ENCODE peak calls at places on chromosomes 16 and 17, in ten cellular contexts. N, S, B, V, J, H, Q, L, C and A are unnamed samples.

GRCh38 chr17:28747801-28748750 is 4.3 kb downstream of the TRAF4 start:
- DNase-seq in J (peak), C (no peak), H (no peak), L (no peak), B (no peak), S (no peak), N (no peak), Q (no peak), V (peak), A (no peak)

GRCh38 chr16:75921281-75921680 is 195.0 kb upstream of the CPHXL start:
- DNase-seq in N (no peak), C (no peak), Q (no peak), J (no peak), V (no peak), S (no peak), H (no peak), B (no peak), L (no peak), A (no peak)

GRCh38 chr17:80877095-80877828 is 114.4 kb upstream of the CHMP6 start:
- DNase-seq in N (no peak), H (no peak), Q (no peak), C (peak), L (peak), V (no peak), S (no peak), J (no peak), B (no peak), A (no peak)

GRCh38 chr16:3292604-3293003 is 9.3 kb downstream of the ZNF263 start:
- DNase-seq in J (no peak), H (no peak), S (peak), B (no peak), N (no peak), Q (no peak), L (no peak), C (no peak), V (no peak), A (no peak)

GRCh38 chr16:88706288-88706964 is at the start of the genes CTU2 and RNF166:
- DNase-seq in L (peak), J (peak), N (peak), Q (peak), C (peak), S (peak), B (peak), H (peak), V (peak), A (peak)

GRCh38 chr17:64028874-64029464 is 8.5 kb upstream of the ICAM2 start:
- DNase-seq in V (peak), J (peak), N (peak), B (peak), H (no peak), Q (peak), S (peak), C (peak), L (peak), A (peak)

GRCh38 chr17:82105882-82106696 is 8.1 kb upstream of the FASN start:
- DNase-seq in V (peak), H (no peak), B (peak), J (peak), L (peak), Q (no peak), C (peak), S (peak), N (peak), A (peak)

GRCh38 chr17:31394544-31394943 is 3.1 kb downstream of the RAB11FIP4 start:
- DNase-seq in J (peak), H (peak), C (peak), V (peak), L (peak), Q (peak), B (peak), S (peak), N (peak), A (peak)

GRCh38 chr16:19363741-19364140 is 53.9 kb upstream of the TMC5 start:
- DNase-seq in C (no peak), S (no peak), B (no peak), V (no peak), L (no peak), Q (no peak), H (no peak), J (no peak), N (no peak), A (no peak)

GRCh38 chr17:2683912-2684311 is 27.7 kb downstream of the CLUH start:
- DNase-seq in J (no peak), C (no peak), L (no peak), Q (no peak), N (no peak), V (peak), H (no peak), B (no peak), S (peak), A (no peak)

GRCh38 chr16:73031155-73031866 is 16.6 kb downstream of the ZFHX3 start:
- DNase-seq in V (peak), C (no peak), H (no peak), L (no peak), S (no peak), J (no peak), Q (no peak), N (no peak), B (no peak), A (no peak)
- TF ChIP-seq CTCF in V (peak), C (no peak), H (peak), L (no peak), S (peak), J (no peak), Q (peak), N (peak), B (no peak), A (no peak)

GRCh38 chr16:12898556-12898955 is 2.8 kb upstream of the SHISA9 start:
- DNase-seq in H (no peak), J (no peak), S (no peak), V (no peak), L (no peak), Q (no peak), B (peak), N (no peak), C (no peak), A (no peak)
- TF ChIP-seq CTCF in H (no peak), J (no peak), S (no peak), V (no peak), L (no peak), Q (no peak), B (peak), N (no peak), C (no peak), A (no peak)

GRCh38 chr17:20299013-20299412 is 168.3 kb downstream of the LGALS9B start:
- DNase-seq in Q (no peak), S (no peak), C (no peak), L (no peak), B (no peak), V (no peak), N (no peak), J (no peak), H (no peak), A (no peak)
- TF ChIP-seq CTCF in Q (no peak), S (no peak), C (no peak), L (no peak), B (no peak), V (no peak), N (no peak), J (no peak), H (no peak), A (no peak)

GRCh38 chr16:85602831-85603755 is 10.0 kb upstream of the GSE1 start:
- DNase-seq in C (peak), H (no peak), B (no peak), S (no peak), N (no peak), V (peak), Q (no peak), J (no peak), L (no peak), A (no peak)
- TF ChIP-seq CTCF in C (no peak), H (no peak), B (no peak), S (no peak), N (no peak), V (no peak), Q (no peak), J (no peak), L (no peak), A (no peak)

GRCh38 chr16:47924950-47925349 is 230.8 kb downstream of the ABCC12 start:
- DNase-seq in Q (no peak), C (no peak), N (no peak), J (no peak), B (no peak), H (no peak), L (no peak), V (no peak), S (no peak), A (no peak)

GRCh38 chr16:47925811-47926460 is 229.9 kb downstream of the ABCC12 start:
- DNase-seq in J (no peak), V (no peak), S (peak), N (no peak), L (no peak), B (peak), Q (no peak), C (no peak), H (no peak), A (no peak)

GRCh38 chr16:47927330-47927729 is 228.5 kb downstream of the ABCC12 start:
- DNase-seq in H (no peak), L (no peak), S (peak), V (no peak), N (no peak), B (no peak), Q (no peak), J (no peak), C (no peak), A (no peak)

GRCh38 chr16:47928008-47928407 is 227.8 kb downstream of the ABCC12 start:
- DNase-seq in Q (peak), N (no peak), S (no peak), V (no peak), C (no peak), B (peak), J (no peak), L (no peak), H (no peak), A (no peak)
- TF ChIP-seq CTCF in Q (no peak), N (no peak), S (no peak), V (no peak), C (no peak), B (no peak), J (no peak), L (no peak), H (no peak), A (no peak)

DNA sequence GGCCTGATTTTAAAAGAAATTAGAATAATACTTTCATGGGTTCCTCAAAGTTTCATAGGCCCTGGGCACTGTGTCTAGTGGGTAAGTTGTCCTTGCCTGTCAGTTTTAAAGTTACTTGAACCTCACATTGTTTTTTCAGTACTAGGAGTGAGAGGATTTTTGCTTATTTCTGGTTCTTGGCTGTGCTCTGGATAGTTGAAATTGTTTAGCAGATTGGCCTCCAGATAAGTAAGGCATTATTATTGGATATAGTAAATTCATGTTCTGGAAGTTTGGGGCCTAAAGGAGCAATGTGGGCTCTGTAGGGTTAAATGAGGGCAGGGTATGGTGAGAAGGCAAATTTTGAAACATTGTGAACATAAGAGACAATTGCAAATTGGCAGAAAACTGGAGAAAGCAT is 78.5 kb downstream of the WNT3 start:
- DNase-seq in J (no peak), V (no peak), N (no peak), L (no peak), H (no peak), C (no peak), Q (no peak), B (no peak), S (no peak), A (no peak)
- TF ChIP-seq CTCF in J (no peak), V (no peak), N (no peak), L (no peak), H (no peak), C (no peak), Q (no peak), B (no peak), S (no peak), A (no peak)

DNA sequence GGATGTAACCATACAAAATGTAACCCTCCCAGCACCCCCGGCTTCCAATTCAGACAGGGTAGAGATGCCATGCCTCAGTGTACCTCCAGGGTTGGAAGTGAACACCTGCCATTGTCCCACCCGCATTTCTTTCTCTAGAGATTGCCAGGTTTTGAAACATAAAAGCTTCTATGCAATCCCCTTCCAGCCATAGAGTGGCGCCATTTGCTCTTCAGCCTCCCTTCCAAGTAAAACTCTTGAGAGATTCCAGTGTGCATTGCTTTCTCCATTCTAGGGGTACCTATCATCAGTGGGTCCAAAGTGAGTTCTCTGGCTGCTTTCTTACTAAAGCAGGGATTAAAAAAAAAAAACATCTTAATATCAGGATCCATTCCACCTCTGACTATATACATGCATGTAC is 133.1 kb upstream of the RPL38 start:
- DNase-seq in H (no peak), Q (no peak), N (no peak), L (no peak), V (no peak), C (no peak), J (no peak), B (no peak), S (no peak), A (no peak)
- TF ChIP-seq CTCF in H (no peak), Q (no peak), N (peak), L (no peak), V (no peak), C (no peak), J (no peak), B (no peak), S (no peak), A (no peak)